ENCODE peak calls at places on chromosomes 2 and 18, in four cellular contexts. G is GM12878, W is PC-9, H is adipocyte. E is an unnamed sample.

GRCh38 chr2:201182650-201183372 is at the start of gene CASP10:
- DNase-seq in H (peak), W (peak), G (peak), E (no peak)

GRCh38 chr2:168119519-168120141 is 127.8 kb downstream of the STK39 start:
- DNase-seq in G (no peak), W (peak), H (peak), E (no peak)

GRCh38 chr2:16228951-16229350 is 288.6 kb downstream of the MYCN start:
- DNase-seq in G (no peak), W (no peak), H (no peak), E (no peak)

GRCh38 chr18:61606759-61607158 is 273.5 kb downstream of the CDH20 start:
- DNase-seq in G (no peak), W (peak), H (peak), E (no peak)

GRCh38 chr2:46471-47345 is at the start of gene FAM110C:
- DNase-seq in W (peak), G (no peak), H (no peak), E (peak)

GRCh38 chr2:219959471-219959870 is 332.0 kb downstream of the SLC4A3 start:
- DNase-seq in W (no peak), H (no peak), G (no peak), E (no peak)

GRCh38 chr2:36277876-36278523 is 77.6 kb upstream of the CRIM1 start:
- DNase-seq in G (no peak), H (no peak), W (no peak), E (no peak)

GRCh38 chr2:68487773-68488355 is 20.5 kb downstream of the APLF start:
- DNase-seq in W (no peak), H (peak), G (no peak), E (no peak)

GRCh38 chr2:212975333-212975732 is 176.1 kb downstream of the IKZF2 start:
- DNase-seq in H (peak), W (no peak), G (no peak), E (no peak)

GRCh38 chr2:169619946-169620345 is 35.8 kb downstream of the PPIG start:
- DNase-seq in W (no peak), H (peak), G (no peak), E (no peak)

GRCh38 chr2:121605820-121606733 is 43.2 kb downstream of the CLASP1 start:
- DNase-seq in H (no peak), G (no peak), W (no peak), E (no peak)

GRCh38 chr2:108623616-108624015 is 89.3 kb downstream of the LIMS1 start:
- DNase-seq in H (peak), W (no peak), G (no peak), E (no peak)

GRCh38 chr18:46097378-46097852 is 681 bp downstream of the ATP5F1A start:
- DNase-seq in H (no peak), W (no peak), G (no peak), E (no peak)

GRCh38 chr18:59835656-59836379 is 64.0 kb upstream of the PMAIP1 start:
- DNase-seq in W (no peak), G (no peak), H (no peak), E (no peak)

GRCh38 chr2:218701806-218702205 is 8.8 kb upstream of the TTLL4 start:
- DNase-seq in G (no peak), H (no peak), W (no peak), E (no peak)

GRCh38 chr2:86764661-86765307 is 25.9 kb downstream of the CD8A start:
- DNase-seq in H (peak), G (no peak), W (no peak), E (no peak)

GRCh38 chr2:96408631-96409542 is 73.3 kb downstream of the NCAPH start:
- DNase-seq in G (no peak), H (no peak), W (peak), E (no peak)

GRCh38 chr2:155266109-155266508 is 567.6 kb downstream of the KCNJ3 start:
- DNase-seq in W (no peak), G (no peak), H (no peak), E (no peak)

GRCh38 chr18:13245481-13246000 is 27.0 kb downstream of the LDLRAD4 start:
- DNase-seq in W (no peak), G (no peak), H (no peak), E (no peak)

GRCh38 chr18:2963048-2963447 is 49.9 kb downstream of the LPIN2 start:
- DNase-seq in W (no peak), G (no peak), H (no peak), E (no peak)

GRCh38 chr2:208311321-208311720 is 45.3 kb downstream of the PIKFYVE start:
- DNase-seq in W (no peak), H (no peak), G (no peak), E (no peak)

E was measured in glutamatergic neuron.